ENCODE peak calls at places on chromosome 10, in nine cellular contexts. One of them, this sample, is unnamed.

GRCh38 chr10:132200344-132201110 is 13.8 kb downstream of the DPYSL4 start:
- DNase-seq in neural progenitor cell: no peak
- DNase-seq in GM23248: no peak
- DNase-seq in OCI-LY7: no peak
- DNase-seq in MM.1S: no peak
- DNase-seq in PC-3: no peak
- DNase-seq in hepatocyte: no peak
- DNase-seq in HCT116: no peak
- DNase-seq in SK-N-SH: peak; percentile 39
- DNase-seq in this sample: no peak

GRCh38 chr10:119395287-119396007 is 147.1 kb downstream of the RGS10 start:
- DNase-seq in HCT116: no peak
- DNase-seq in neural progenitor cell: no peak
- DNase-seq in PC-3: no peak
- DNase-seq in SK-N-SH: no peak
- DNase-seq in OCI-LY7: no peak
- DNase-seq in GM23248: no peak
- DNase-seq in MM.1S: no peak
- DNase-seq in hepatocyte: no peak
- DNase-seq in this sample: peak; percentile 39

GRCh38 chr10:2885956-2886296 is 181.4 kb upstream of the PFKP start:
- DNase-seq in MM.1S: no peak
- DNase-seq in hepatocyte: no peak
- DNase-seq in OCI-LY7: no peak
- DNase-seq in HCT116: no peak
- DNase-seq in GM23248: no peak
- DNase-seq in SK-N-SH: no peak
- DNase-seq in PC-3: no peak
- DNase-seq in neural progenitor cell: no peak
- DNase-seq in this sample: no peak

GRCh38 chr10:77661674-77662073 is 24.1 kb upstream of the KCNMA1 start:
- DNase-seq in hepatocyte: no peak
- DNase-seq in MM.1S: no peak
- DNase-seq in neural progenitor cell: no peak
- DNase-seq in OCI-LY7: no peak
- DNase-seq in PC-3: no peak
- DNase-seq in HCT116: no peak
- DNase-seq in SK-N-SH: no peak
- DNase-seq in GM23248: no peak
- DNase-seq in this sample: no peak

GRCh38 chr10:76882245-76882644 is 755.4 kb downstream of the KCNMA1 start:
- DNase-seq in SK-N-SH: no peak
- DNase-seq in OCI-LY7: no peak
- DNase-seq in GM23248: no peak
- DNase-seq in HCT116: no peak
- DNase-seq in neural progenitor cell: no peak
- DNase-seq in PC-3: no peak
- DNase-seq in hepatocyte: no peak
- DNase-seq in MM.1S: peak; percentile 39
- DNase-seq in this sample: no peak

GRCh38 chr10:69124558-69125121 is 662 bp downstream of the VPS26A start:
- DNase-seq in neural progenitor cell: peak; percentile 50
- DNase-seq in MM.1S: peak; percentile 56
- DNase-seq in hepatocyte: peak; percentile 64
- DNase-seq in OCI-LY7: peak; percentile 57
- DNase-seq in PC-3: peak; percentile 73
- DNase-seq in HCT116: peak; percentile 26
- DNase-seq in GM23248: peak; percentile 80
- DNase-seq in SK-N-SH: peak; percentile 44
- DNase-seq in this sample: peak; percentile 69

GRCh38 chr10:85524001-85524400 is 842.6 kb downstream of the GRID1 start:
- DNase-seq in SK-N-SH: no peak
- DNase-seq in OCI-LY7: no peak
- DNase-seq in neural progenitor cell: no peak
- DNase-seq in MM.1S: no peak
- DNase-seq in hepatocyte: peak; percentile 21
- DNase-seq in PC-3: no peak
- DNase-seq in GM23248: no peak
- DNase-seq in HCT116: no peak
- DNase-seq in this sample: no peak

GRCh38 chr10:118835682-118836326 is 81.0 kb upstream of the CACUL1 start:
- DNase-seq in SK-N-SH: peak; percentile 51
- DNase-seq in OCI-LY7: no peak
- DNase-seq in PC-3: peak; percentile 95
- DNase-seq in MM.1S: no peak
- DNase-seq in hepatocyte: peak; percentile 22
- DNase-seq in neural progenitor cell: no peak
- DNase-seq in GM23248: no peak
- DNase-seq in HCT116: peak; percentile 92
- DNase-seq in this sample: no peak

GRCh38 chr10:3043512-3044368 is 23.6 kb upstream of the PFKP start:
- DNase-seq in SK-N-SH: peak; percentile 83
- DNase-seq in MM.1S: peak; percentile 22
- DNase-seq in PC-3: peak; percentile 62
- DNase-seq in HCT116: peak; percentile 74
- DNase-seq in neural progenitor cell: peak; percentile 89
- DNase-seq in GM23248: peak; percentile 84
- DNase-seq in hepatocyte: peak; percentile 83
- DNase-seq in OCI-LY7: peak; percentile 57
- DNase-seq in this sample: peak; percentile 86

GRCh38 chr10:82041018-82041417 is 166.0 kb downstream of the NRG3 start:
- DNase-seq in PC-3: no peak
- DNase-seq in neural progenitor cell: peak; percentile 27
- DNase-seq in SK-N-SH: no peak
- DNase-seq in GM23248: no peak
- DNase-seq in MM.1S: no peak
- DNase-seq in OCI-LY7: no peak
- DNase-seq in HCT116: no peak
- DNase-seq in hepatocyte: no peak
- DNase-seq in this sample: peak; percentile 56

GRCh38 chr10:67665491-67665890 is 30.5 kb downstream of the CTNNA3 start:
- DNase-seq in PC-3: peak; percentile 87
- DNase-seq in hepatocyte: peak; percentile 7
- DNase-seq in OCI-LY7: peak; percentile 27
- DNase-seq in GM23248: no peak
- DNase-seq in neural progenitor cell: no peak
- DNase-seq in HCT116: peak; percentile 64
- DNase-seq in MM.1S: peak; percentile 79
- DNase-seq in SK-N-SH: no peak
- DNase-seq in this sample: peak; percentile 19

GRCh38 chr10:5968037-5968680 is 9.2 kb downstream of the IL15RA start:
- DNase-seq in OCI-LY7: no peak
- DNase-seq in PC-3: no peak
- DNase-seq in GM23248: no peak
- DNase-seq in HCT116: no peak
- DNase-seq in SK-N-SH: no peak
- DNase-seq in neural progenitor cell: no peak
- DNase-seq in hepatocyte: no peak
- DNase-seq in MM.1S: no peak
- DNase-seq in this sample: no peak

GRCh38 chr10:6062101-6062771 is at the start of gene IL2RA:
- DNase-seq in neural progenitor cell: no peak
- DNase-seq in HCT116: no peak
- DNase-seq in MM.1S: no peak
- DNase-seq in SK-N-SH: no peak
- DNase-seq in PC-3: no peak
- DNase-seq in hepatocyte: no peak
- DNase-seq in GM23248: no peak
- DNase-seq in OCI-LY7: peak; percentile 56
- DNase-seq in this sample: no peak

GRCh38 chr10:24307696-24308476 is 98.9 kb downstream of the KIAA1217 start:
- DNase-seq in HCT116: no peak
- DNase-seq in hepatocyte: no peak
- DNase-seq in GM23248: no peak
- DNase-seq in neural progenitor cell: no peak
- DNase-seq in MM.1S: no peak
- DNase-seq in SK-N-SH: no peak
- DNase-seq in PC-3: no peak
- DNase-seq in OCI-LY7: no peak
- DNase-seq in this sample: no peak

GRCh38 chr10:124606822-124607221 is 137.4 kb downstream of the FAM53B start:
- DNase-seq in neural progenitor cell: no peak
- DNase-seq in MM.1S: no peak
- DNase-seq in PC-3: no peak
- DNase-seq in HCT116: no peak
- DNase-seq in hepatocyte: no peak
- DNase-seq in SK-N-SH: no peak
- DNase-seq in OCI-LY7: no peak
- DNase-seq in GM23248: no peak
- DNase-seq in this sample: no peak

GRCh38 chr10:67837519-67838314 is at the start of gene DNAJC12:
- DNase-seq in GM23248: peak; percentile 61
- DNase-seq in SK-N-SH: peak; percentile 75
- DNase-seq in HCT116: peak; percentile 37
- DNase-seq in OCI-LY7: peak; percentile 79
- DNase-seq in hepatocyte: peak; percentile 62
- DNase-seq in MM.1S: peak; percentile 69
- DNase-seq in PC-3: peak; percentile 78
- DNase-seq in neural progenitor cell: peak; percentile 51
- DNase-seq in this sample: peak; percentile 65

DNA sequence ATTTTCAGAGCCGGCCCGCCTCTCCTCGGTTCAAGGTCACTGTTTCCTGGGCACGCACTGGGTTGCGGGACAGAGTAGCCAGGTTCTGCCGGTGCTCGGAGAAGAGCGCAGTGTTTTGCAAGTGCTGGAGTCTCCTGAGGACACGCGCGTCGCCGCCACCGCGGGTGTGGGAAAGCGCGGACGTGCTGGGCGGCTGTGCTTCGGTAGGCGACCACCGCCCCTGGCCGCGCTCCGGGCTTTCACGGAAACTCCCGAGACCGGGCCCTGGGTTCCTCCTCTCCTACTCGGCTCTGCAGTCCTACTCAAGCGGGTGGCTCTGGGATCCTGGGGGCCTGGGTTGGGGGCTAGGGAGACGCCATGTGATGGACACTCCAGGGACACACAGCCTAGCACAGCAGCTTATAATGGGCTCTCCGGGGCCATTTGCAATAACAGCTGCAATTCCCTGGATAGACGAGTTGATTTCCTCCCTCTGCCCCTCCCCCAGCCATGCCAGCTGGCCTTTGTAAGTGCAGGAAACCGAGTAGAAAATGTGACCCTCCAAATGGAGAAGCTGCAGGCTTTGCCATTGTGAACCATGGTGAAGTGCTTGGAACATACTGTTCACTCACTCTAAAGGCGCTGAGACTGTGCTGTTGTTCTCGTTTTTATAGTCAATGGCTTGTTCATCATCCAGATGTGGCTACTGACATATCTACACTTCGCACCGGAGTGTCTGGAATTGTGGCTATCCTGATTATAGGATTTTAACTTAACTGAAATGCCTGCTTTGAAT is 2.1 kb downstream of the FRAT1 start:
- DNase-seq in neural progenitor cell: peak; percentile 58
- DNase-seq in OCI-LY7: no peak
- DNase-seq in hepatocyte: peak; percentile 39
- DNase-seq in PC-3: no peak
- DNase-seq in SK-N-SH: no peak
- DNase-seq in GM23248: no peak
- DNase-seq in MM.1S: no peak
- DNase-seq in HCT116: no peak
- DNase-seq in this sample: peak; percentile 79
- TF ChIP-seq EZH2phosphoT487 in neural progenitor cell: peak; percentile 35
- TF ChIP-seq EZH2phosphoT487 in OCI-LY7: no peak
- TF ChIP-seq EZH2phosphoT487 in hepatocyte: no peak
- TF ChIP-seq EZH2phosphoT487 in PC-3: no peak
- TF ChIP-seq EZH2phosphoT487 in SK-N-SH: no peak
- TF ChIP-seq EZH2phosphoT487 in GM23248: no peak
- TF ChIP-seq EZH2phosphoT487 in MM.1S: no peak
- TF ChIP-seq EZH2phosphoT487 in HCT116: no peak
- TF ChIP-seq EZH2phosphoT487 in this sample: no peak

GRCh38 chr10:1661416-1661815 is 75.9 kb downstream of the ADARB2 start:
- DNase-seq in hepatocyte: no peak
- DNase-seq in OCI-LY7: no peak
- DNase-seq in MM.1S: no peak
- DNase-seq in SK-N-SH: no peak
- DNase-seq in PC-3: no peak
- DNase-seq in HCT116: no peak
- DNase-seq in neural progenitor cell: no peak
- DNase-seq in GM23248: no peak
- DNase-seq in this sample: no peak
- TF ChIP-seq EZH2phosphoT487 in hepatocyte: no peak
- TF ChIP-seq EZH2phosphoT487 in OCI-LY7: no peak
- TF ChIP-seq EZH2phosphoT487 in MM.1S: no peak
- TF ChIP-seq EZH2phosphoT487 in SK-N-SH: no peak
- TF ChIP-seq EZH2phosphoT487 in PC-3: no peak
- TF ChIP-seq EZH2phosphoT487 in HCT116: no peak
- TF ChIP-seq EZH2phosphoT487 in neural progenitor cell: no peak
- TF ChIP-seq EZH2phosphoT487 in GM23248: no peak
- TF ChIP-seq EZH2phosphoT487 in this sample: no peak

GRCh38 chr10:17244712-17245365 is 16.8 kb downstream of the VIM start:
- DNase-seq in HCT116: no peak
- DNase-seq in PC-3: no peak
- DNase-seq in neural progenitor cell: no peak
- DNase-seq in GM23248: peak; percentile 12
- DNase-seq in hepatocyte: no peak
- DNase-seq in OCI-LY7: no peak
- DNase-seq in MM.1S: no peak
- DNase-seq in SK-N-SH: no peak
- DNase-seq in this sample: no peak
- TF ChIP-seq EZH2phosphoT487 in HCT116: no peak
- TF ChIP-seq EZH2phosphoT487 in PC-3: no peak
- TF ChIP-seq EZH2phosphoT487 in neural progenitor cell: no peak
- TF ChIP-seq EZH2phosphoT487 in GM23248: no peak
- TF ChIP-seq EZH2phosphoT487 in hepatocyte: no peak
- TF ChIP-seq EZH2phosphoT487 in OCI-LY7: no peak
- TF ChIP-seq EZH2phosphoT487 in MM.1S: no peak
- TF ChIP-seq EZH2phosphoT487 in SK-N-SH: no peak
- TF ChIP-seq EZH2phosphoT487 in this sample: no peak

DNA sequence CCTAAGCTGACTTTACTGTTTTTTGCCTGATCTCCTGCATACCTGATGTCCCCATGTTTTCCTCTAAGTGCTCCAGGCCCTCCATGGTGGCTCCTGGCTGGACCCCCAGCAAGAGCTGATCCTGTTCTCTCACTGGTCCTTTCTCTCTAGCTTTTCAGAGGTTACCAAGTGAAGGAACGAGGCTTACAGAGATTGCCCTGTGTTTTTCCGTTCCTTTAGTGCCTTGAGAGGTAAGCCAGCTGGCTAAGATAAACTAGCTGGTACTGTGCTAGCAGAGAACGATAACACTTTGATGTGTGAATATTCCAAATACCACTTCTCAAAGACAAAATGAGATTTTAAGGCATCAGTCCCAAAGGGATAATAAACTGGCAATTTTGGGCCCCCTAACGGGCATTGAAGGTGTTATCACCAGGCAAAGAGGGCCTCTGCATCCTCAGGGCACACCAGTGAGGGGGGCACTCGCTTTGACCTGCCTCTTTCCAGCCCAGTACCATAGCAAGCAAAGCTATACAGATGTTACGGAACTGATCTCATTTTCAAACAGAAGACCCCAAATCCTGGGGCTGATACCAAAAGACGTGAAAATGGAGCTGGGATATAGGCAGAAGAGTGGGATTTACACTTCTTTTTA is 8.4 kb upstream of the CCNY start:
- DNase-seq in hepatocyte: no peak
- DNase-seq in PC-3: no peak
- DNase-seq in MM.1S: no peak
- DNase-seq in SK-N-SH: no peak
- DNase-seq in neural progenitor cell: no peak
- DNase-seq in GM23248: no peak
- DNase-seq in OCI-LY7: no peak
- DNase-seq in HCT116: no peak
- DNase-seq in this sample: peak; percentile 25
- TF ChIP-seq EZH2phosphoT487 in hepatocyte: no peak
- TF ChIP-seq EZH2phosphoT487 in PC-3: no peak
- TF ChIP-seq EZH2phosphoT487 in MM.1S: no peak
- TF ChIP-seq EZH2phosphoT487 in SK-N-SH: no peak
- TF ChIP-seq EZH2phosphoT487 in neural progenitor cell: no peak
- TF ChIP-seq EZH2phosphoT487 in GM23248: no peak
- TF ChIP-seq EZH2phosphoT487 in OCI-LY7: no peak
- TF ChIP-seq EZH2phosphoT487 in HCT116: no peak
- TF ChIP-seq EZH2phosphoT487 in this sample: no peak

This sample was measured in GM23338.